ENCODE peak calls at places on chromosomes 11 and 22, in six cellular contexts. X is GM10248, A is PC-9, K is psoas muscle, R is IMR-90, G is fibroblast of the aortic adventitia. W is an unnamed sample.

GRCh38 chr11:88552377-88553029 is 215.0 kb upstream of the CTSC start:
- DNase-seq in X (peak; percentile 38), A (peak; percentile 56), K (no peak), R (peak; percentile 55), G (peak; percentile 53), W (peak; percentile 26)

GRCh38 chr11:68380786-68381622 is 68.6 kb downstream of the LRP5 start:
- DNase-seq in X (no peak), A (no peak), K (peak; percentile 54), R (peak; percentile 11), G (no peak), W (no peak)

GRCh38 chr11:108790501-108791299 is 125.8 kb downstream of the DDX10 start:
- DNase-seq in X (no peak), A (no peak), K (no peak), R (no peak), G (no peak), W (no peak)

GRCh38 chr11:1333091-1333772 is 23.8 kb upstream of the TOLLIP start:
- DNase-seq in X (no peak), A (no peak), K (no peak), R (no peak), G (no peak), W (no peak)

GRCh38 chr11:35971841-35972422 is 28.1 kb downstream of the LDLRAD3 start:
- DNase-seq in X (no peak), A (no peak), K (no peak), R (no peak), G (no peak), W (no peak)

GRCh38 chr11:36239636-36240035 is 49.6 kb downstream of the COMMD9 start:
- DNase-seq in X (no peak), A (no peak), K (no peak), R (no peak), G (no peak), W (no peak)

GRCh38 chr11:409008-409599 is 5.7 kb downstream of the SIGIRR start:
- DNase-seq in X (no peak), A (no peak), K (peak; percentile 45), R (no peak), G (no peak), W (no peak)

GRCh38 chr11:29019960-29020683 is 911.9 kb downstream of the METTL15 start:
- DNase-seq in X (no peak), A (no peak), K (no peak), R (peak; percentile 66), G (peak; percentile 58), W (no peak)

GRCh38 chr22:40416267-40416570 is 45.8 kb downstream of the SGSM3 start:
- DNase-seq in X (no peak), A (no peak), K (no peak), R (no peak), G (no peak), W (no peak)

GRCh38 chr22:30923168-30923900 is 45.2 kb downstream of the MORC2 start:
- DNase-seq in X (no peak), A (no peak), K (no peak), R (no peak), G (no peak), W (no peak)

GRCh38 chr11:110490886-110491285 is 61.1 kb downstream of the FDX1 start:
- DNase-seq in X (no peak), A (no peak), K (no peak), R (peak; percentile 80), G (peak; percentile 54), W (no peak)

GRCh38 chr11:99781074-99781473 is 760.3 kb downstream of the CNTN5 start:
- DNase-seq in X (no peak), A (no peak), K (no peak), R (no peak), G (no peak), W (no peak)

GRCh38 chr11:31000412-31000811 is 369.1 kb downstream of the DCDC1 start:
- DNase-seq in X (no peak), A (no peak), K (no peak), R (no peak), G (no peak), W (no peak)

GRCh38 chr11:116499396-116500001 is 273.3 kb downstream of the BUD13 start:
- DNase-seq in X (peak; percentile 75), A (no peak), K (peak; percentile 77), R (peak; percentile 22), G (peak; percentile 68), W (peak; percentile 86)
- TF ChIP-seq CTCF in X (peak; percentile 48), A (peak; percentile 74), K (peak; percentile 28), R (peak; percentile 46), G (peak; percentile 65), W (peak; percentile 68)

GRCh38 chr22:42114721-42115120 is 15.9 kb downstream of the CYP2D6 start:
- DNase-seq in X (no peak), A (no peak), K (no peak), R (peak; percentile 6), G (peak; percentile 32), W (no peak)
- TF ChIP-seq CTCF in X (no peak), A (peak; percentile 57), K (peak; percentile 28), R (peak; percentile 31), G (peak; percentile 29), W (no peak)

GRCh38 chr11:61875698-61876097 is 15.6 kb downstream of the FADS3 start:
- DNase-seq in X (no peak), A (no peak), K (no peak), R (no peak), G (no peak), W (no peak)

GRCh38 chr11:61872935-61873565 is 18.3 kb downstream of the FADS3 start:
- DNase-seq in X (no peak), A (no peak), K (peak; percentile 42), R (no peak), G (no peak), W (no peak)

GRCh38 chr11:61874460-61874809 is 16.9 kb downstream of the FADS3 start:
- DNase-seq in X (no peak), A (no peak), K (no peak), R (no peak), G (no peak), W (no peak)

GRCh38 chr11:61871158-61871597 is 20.2 kb downstream of the FADS3 start:
- DNase-seq in X (peak; percentile 87), A (peak; percentile 65), K (peak; percentile 89), R (peak; percentile 67), G (peak; percentile 77), W (peak; percentile 88)

GRCh38 chr11:61873588-61874459 is 17.5 kb downstream of the FADS3 start:
- DNase-seq in X (no peak), A (no peak), K (peak; percentile 32), R (no peak), G (no peak), W (no peak)
- TF ChIP-seq CTCF in X (no peak), A (no peak), K (no peak), R (no peak), G (no peak), W (no peak)

GRCh38 chr11:33835143-33835878 is 56.6 kb downstream of the LMO2 start:
- DNase-seq in X (no peak), A (peak; percentile 69), K (no peak), R (peak; percentile 76), G (peak; percentile 76), W (no peak)
- TF ChIP-seq CTCF in X (no peak), A (peak; percentile 79), K (no peak), R (peak; percentile 51), G (peak; percentile 33), W (no peak)

DNA sequence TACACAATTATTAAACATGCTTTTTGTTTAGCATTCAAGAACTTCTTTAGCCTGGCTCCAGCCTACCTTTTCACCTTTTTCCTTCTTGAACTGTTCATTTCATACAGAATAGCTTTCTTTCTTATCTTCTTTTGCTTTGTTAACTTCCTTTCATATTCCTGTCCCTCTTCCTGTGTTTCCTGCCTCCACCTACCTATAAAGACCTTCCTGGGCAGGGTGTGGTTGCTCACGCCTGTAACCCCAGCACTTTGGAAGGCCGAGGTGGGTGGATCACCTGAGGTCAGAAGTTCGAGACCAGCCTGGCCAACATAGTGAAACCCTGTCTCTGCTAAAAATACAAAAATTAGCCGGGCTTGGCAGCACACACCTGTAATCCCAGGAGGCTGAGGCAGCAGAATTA is 22.9 kb downstream of the CAPRIN1 start:
- DNase-seq in X (no peak), A (no peak), K (no peak), R (no peak), G (no peak), W (no peak)
- TF ChIP-seq CTCF in X (no peak), A (no peak), K (no peak), R (no peak), G (no peak), W (no peak)

GRCh38 chr11:86261328-86261727 is 16.8 kb downstream of the EED start:
- DNase-seq in X (no peak), A (no peak), K (no peak), R (no peak), G (no peak), W (no peak)

GRCh38 chr11:86265194-86265593 is 20.6 kb downstream of the EED start:
- DNase-seq in X (no peak), A (no peak), K (no peak), R (no peak), G (no peak), W (no peak)

GRCh38 chr11:86257446-86257845 is 12.9 kb downstream of the EED start:
- DNase-seq in X (no peak), A (no peak), K (no peak), R (no peak), G (no peak), W (no peak)

GRCh38 chr11:86264649-86265048 is 20.1 kb downstream of the EED start:
- DNase-seq in X (no peak), A (no peak), K (no peak), R (no peak), G (no peak), W (no peak)

DNA sequence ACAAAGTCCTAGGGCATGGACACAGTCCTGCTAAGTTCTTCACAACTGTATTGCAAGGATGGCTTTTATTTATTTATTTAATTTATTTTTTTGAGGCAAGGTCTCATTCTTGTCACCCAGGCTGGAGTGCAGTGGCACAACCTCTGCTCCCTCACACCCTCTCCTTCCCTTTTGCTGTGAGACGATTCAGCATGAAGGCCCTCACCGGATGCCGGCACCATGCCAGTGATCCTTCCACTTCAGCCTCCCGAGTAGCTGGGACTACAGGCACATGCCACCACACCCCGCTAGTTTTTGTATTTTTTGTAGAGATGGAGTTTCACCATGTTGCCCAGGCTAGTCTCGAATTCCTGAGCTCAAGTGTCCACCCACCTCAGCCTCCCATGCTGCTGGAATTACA is 17.8 kb downstream of the EED start:
- DNase-seq in X (no peak), A (no peak), K (no peak), R (no peak), G (no peak), W (no peak)
- TF ChIP-seq CTCF in X (no peak), A (no peak), K (no peak), R (no peak), G (no peak), W (no peak)

GRCh38 chr22:48899523-48900326 is 927.9 kb downstream of the BRD1 start:
- DNase-seq in X (no peak), A (no peak), K (no peak), R (no peak), G (no peak), W (no peak)

GRCh38 chr22:48898524-48899377 is 928.9 kb downstream of the BRD1 start:
- DNase-seq in X (no peak), A (no peak), K (no peak), R (no peak), G (no peak), W (no peak)

GRCh38 chr22:48896766-48897637 is 930.7 kb downstream of the BRD1 start:
- DNase-seq in X (no peak), A (no peak), K (no peak), R (no peak), G (no peak), W (no peak)

GRCh38 chr22:48897638-48897954 is 930.1 kb downstream of the BRD1 start:
- DNase-seq in X (no peak), A (no peak), K (no peak), R (no peak), G (no peak), W (no peak)

GRCh38 chr22:48897959-48898358 is 929.7 kb downstream of the BRD1 start:
- DNase-seq in X (no peak), A (no peak), K (no peak), R (no peak), G (no peak), W (no peak)
- TF ChIP-seq CTCF in X (no peak), A (no peak), K (no peak), R (no peak), G (no peak), W (no peak)

W was measured in GM13977.